ENCODE peak calls at places on chromosomes 3 and 15, in seven cellular contexts. One of them, this sample, is unnamed.

GRCh38 chr3:126540946-126541627 is 17.1 kb downstream of the CHST13 start:
- DNase-seq in A549: no peak
- DNase-seq in esophagus muscularis mucosa: no peak
- DNase-seq in transverse colon: peak; percentile 5
- DNase-seq in tibial nerve: peak; percentile 1
- DNase-seq in stomach: no peak
- DNase-seq in suprapubic skin: peak; percentile 56
- DNase-seq in this sample: peak; percentile 19

GRCh38 chr15:95973566-95974256 is 356.8 kb upstream of the NR2F2 start:
- DNase-seq in A549: no peak
- DNase-seq in esophagus muscularis mucosa: no peak
- DNase-seq in transverse colon: no peak
- DNase-seq in tibial nerve: no peak
- DNase-seq in stomach: no peak
- DNase-seq in suprapubic skin: no peak
- DNase-seq in this sample: no peak

GRCh38 chr3:73848173-73848751 is 223.5 kb upstream of the PDZRN3 start:
- DNase-seq in A549: no peak
- DNase-seq in esophagus muscularis mucosa: no peak
- DNase-seq in transverse colon: no peak
- DNase-seq in tibial nerve: no peak
- DNase-seq in stomach: no peak
- DNase-seq in suprapubic skin: no peak
- DNase-seq in this sample: no peak

GRCh38 chr15:73677146-73677607 is 7.0 kb upstream of the CD276 start:
- DNase-seq in A549: peak; percentile 36
- DNase-seq in esophagus muscularis mucosa: peak; percentile 91
- DNase-seq in transverse colon: peak; percentile 76
- DNase-seq in tibial nerve: peak; percentile 50
- DNase-seq in stomach: peak; percentile 77
- DNase-seq in suprapubic skin: peak; percentile 77
- DNase-seq in this sample: no peak

GRCh38 chr3:56467801-56468183 is 475 bp downstream of the ERC2 start:
- DNase-seq in A549: no peak
- DNase-seq in esophagus muscularis mucosa: no peak
- DNase-seq in transverse colon: no peak
- DNase-seq in tibial nerve: no peak
- DNase-seq in stomach: no peak
- DNase-seq in suprapubic skin: no peak
- DNase-seq in this sample: no peak

GRCh38 chr15:41169784-41170183 is 53.7 kb upstream of the INO80 start:
- DNase-seq in A549: no peak
- DNase-seq in esophagus muscularis mucosa: no peak
- DNase-seq in transverse colon: no peak
- DNase-seq in tibial nerve: no peak
- DNase-seq in stomach: no peak
- DNase-seq in suprapubic skin: no peak
- DNase-seq in this sample: no peak

GRCh38 chr3:139364549-139364948 is 20.7 kb downstream of the MRPS22 start:
- DNase-seq in A549: no peak
- DNase-seq in esophagus muscularis mucosa: no peak
- DNase-seq in transverse colon: no peak
- DNase-seq in tibial nerve: no peak
- DNase-seq in stomach: no peak
- DNase-seq in suprapubic skin: no peak
- DNase-seq in this sample: no peak

GRCh38 chr15:40441736-40442531 is 1.2 kb downstream of the BAHD1 start:
- DNase-seq in A549: no peak
- DNase-seq in esophagus muscularis mucosa: no peak
- DNase-seq in transverse colon: peak; percentile 30
- DNase-seq in tibial nerve: no peak
- DNase-seq in stomach: no peak
- DNase-seq in suprapubic skin: no peak
- DNase-seq in this sample: peak; percentile 89

GRCh38 chr3:128801779-128802369 is 75.9 kb downstream of the RAB7A start:
- DNase-seq in A549: no peak
- DNase-seq in esophagus muscularis mucosa: no peak
- DNase-seq in transverse colon: no peak
- DNase-seq in tibial nerve: no peak
- DNase-seq in stomach: no peak
- DNase-seq in suprapubic skin: no peak
- DNase-seq in this sample: no peak

GRCh38 chr15:83858820-83859505 is 205.0 kb downstream of the ADAMTSL3 start:
- DNase-seq in A549: no peak
- DNase-seq in esophagus muscularis mucosa: no peak
- DNase-seq in transverse colon: no peak
- DNase-seq in tibial nerve: no peak
- DNase-seq in stomach: no peak
- DNase-seq in suprapubic skin: no peak
- DNase-seq in this sample: no peak

GRCh38 chr15:73935547-73935946 is 9.3 kb downstream of the LOXL1 start:
- DNase-seq in A549: no peak
- DNase-seq in esophagus muscularis mucosa: no peak
- DNase-seq in transverse colon: no peak
- DNase-seq in tibial nerve: no peak
- DNase-seq in stomach: no peak
- DNase-seq in suprapubic skin: no peak
- DNase-seq in this sample: no peak

GRCh38 chr3:141275973-141276372 is 44.3 kb downstream of the PXYLP1 start:
- DNase-seq in A549: peak; percentile 55
- DNase-seq in esophagus muscularis mucosa: no peak
- DNase-seq in transverse colon: no peak
- DNase-seq in tibial nerve: no peak
- DNase-seq in stomach: no peak
- DNase-seq in suprapubic skin: no peak
- DNase-seq in this sample: peak; percentile 80

GRCh38 chr3:143832433-143832832 is 15.8 kb downstream of the SLC9A9 start:
- DNase-seq in A549: no peak
- DNase-seq in esophagus muscularis mucosa: no peak
- DNase-seq in transverse colon: no peak
- DNase-seq in tibial nerve: no peak
- DNase-seq in stomach: no peak
- DNase-seq in suprapubic skin: no peak
- DNase-seq in this sample: no peak

GRCh38 chr3:142211034-142211433 is 14.4 kb downstream of the GK5 start:
- DNase-seq in A549: no peak
- DNase-seq in esophagus muscularis mucosa: no peak
- DNase-seq in transverse colon: no peak
- DNase-seq in tibial nerve: no peak
- DNase-seq in stomach: no peak
- DNase-seq in suprapubic skin: no peak
- DNase-seq in this sample: no peak

GRCh38 chr15:35696767-35697231 is 150.8 kb upstream of the DPH6 start:
- DNase-seq in A549: peak; percentile 9
- DNase-seq in esophagus muscularis mucosa: no peak
- DNase-seq in transverse colon: no peak
- DNase-seq in tibial nerve: no peak
- DNase-seq in stomach: no peak
- DNase-seq in suprapubic skin: no peak
- DNase-seq in this sample: no peak

GRCh38 chr15:42081463-42081830 is 12.9 kb downstream of the PLA2G4D start:
- DNase-seq in A549: no peak
- DNase-seq in esophagus muscularis mucosa: no peak
- DNase-seq in transverse colon: peak; percentile 3
- DNase-seq in tibial nerve: no peak
- DNase-seq in stomach: peak; percentile 22
- DNase-seq in suprapubic skin: no peak
- DNase-seq in this sample: no peak

GRCh38 chr3:128855574-128855973 is 23.8 kb upstream of the ACAD9 start:
- DNase-seq in A549: no peak
- DNase-seq in esophagus muscularis mucosa: no peak
- DNase-seq in transverse colon: no peak
- DNase-seq in tibial nerve: no peak
- DNase-seq in stomach: no peak
- DNase-seq in suprapubic skin: no peak
- DNase-seq in this sample: no peak

GRCh38 chr15:52329980-52330379 is 34.4 kb upstream of the MYO5C start:
- DNase-seq in A549: no peak
- DNase-seq in esophagus muscularis mucosa: no peak
- DNase-seq in transverse colon: no peak
- DNase-seq in tibial nerve: no peak
- DNase-seq in stomach: no peak
- DNase-seq in suprapubic skin: no peak
- DNase-seq in this sample: no peak

GRCh38 chr3:73353661-73354217 is 271.0 kb downstream of the PDZRN3 start:
- DNase-seq in A549: no peak
- DNase-seq in esophagus muscularis mucosa: no peak
- DNase-seq in transverse colon: no peak
- DNase-seq in tibial nerve: no peak
- DNase-seq in stomach: no peak
- DNase-seq in suprapubic skin: no peak
- DNase-seq in this sample: no peak

GRCh38 chr3:57582470-57583168 is 14.5 kb downstream of the ARF4 start:
- DNase-seq in A549: no peak
- DNase-seq in esophagus muscularis mucosa: no peak
- DNase-seq in transverse colon: no peak
- DNase-seq in tibial nerve: no peak
- DNase-seq in stomach: no peak
- DNase-seq in suprapubic skin: no peak
- DNase-seq in this sample: no peak

GRCh38 chr3:148044141-148044540 is 635.0 kb downstream of the ZIC1 start:
- DNase-seq in A549: no peak
- DNase-seq in esophagus muscularis mucosa: no peak
- DNase-seq in transverse colon: no peak
- DNase-seq in tibial nerve: no peak
- DNase-seq in stomach: no peak
- DNase-seq in suprapubic skin: no peak
- DNase-seq in this sample: no peak

GRCh38 chr15:60392986-60393811 is 4.6 kb downstream of the ANXA2 start:
- DNase-seq in A549: peak; percentile 89
- DNase-seq in esophagus muscularis mucosa: no peak
- DNase-seq in transverse colon: peak; percentile 72
- DNase-seq in tibial nerve: peak; percentile 50
- DNase-seq in stomach: peak; percentile 55
- DNase-seq in suprapubic skin: peak; percentile 85
- DNase-seq in this sample: no peak

GRCh38 chr3:187852842-187853727 is 107.8 kb upstream of the BCL6 start:
- DNase-seq in A549: no peak
- DNase-seq in esophagus muscularis mucosa: peak; percentile 78
- DNase-seq in transverse colon: peak; percentile 19
- DNase-seq in tibial nerve: no peak
- DNase-seq in stomach: no peak
- DNase-seq in suprapubic skin: no peak
- DNase-seq in this sample: no peak

GRCh38 chr3:20230954-20231353 is 44.9 kb upstream of the SGO1 start:
- DNase-seq in A549: no peak
- DNase-seq in esophagus muscularis mucosa: no peak
- DNase-seq in transverse colon: no peak
- DNase-seq in tibial nerve: no peak
- DNase-seq in stomach: no peak
- DNase-seq in suprapubic skin: no peak
- DNase-seq in this sample: no peak

GRCh38 chr3:71061581-71061980 is 521.9 kb downstream of the FOXP1 start:
- DNase-seq in A549: no peak
- DNase-seq in esophagus muscularis mucosa: no peak
- DNase-seq in transverse colon: no peak
- DNase-seq in tibial nerve: no peak
- DNase-seq in stomach: no peak
- DNase-seq in suprapubic skin: no peak
- DNase-seq in this sample: no peak

GRCh38 chr15:43901485-43901884 is 74.7 kb downstream of the WDR76 start:
- DNase-seq in A549: no peak
- DNase-seq in esophagus muscularis mucosa: no peak
- DNase-seq in transverse colon: no peak
- DNase-seq in tibial nerve: no peak
- DNase-seq in stomach: no peak
- DNase-seq in suprapubic skin: no peak
- DNase-seq in this sample: no peak

GRCh38 chr15:75694241-75695182 is 18.1 kb downstream of the CSPG4 start:
- DNase-seq in A549: peak; percentile 71
- DNase-seq in esophagus muscularis mucosa: peak; percentile 95
- DNase-seq in transverse colon: peak; percentile 64
- DNase-seq in tibial nerve: peak; percentile 64
- DNase-seq in stomach: peak; percentile 67
- DNase-seq in suprapubic skin: peak; percentile 85
- DNase-seq in this sample: no peak
- TF ChIP-seq EP300 in A549: no peak
- TF ChIP-seq EP300 in esophagus muscularis mucosa: no peak
- TF ChIP-seq EP300 in transverse colon: no peak
- TF ChIP-seq EP300 in tibial nerve: no peak
- TF ChIP-seq EP300 in stomach: no peak
- TF ChIP-seq EP300 in suprapubic skin: no peak
- TF ChIP-seq EP300 in this sample: no peak

GRCh38 chr15:82294061-82294690 is 31.6 kb downstream of the SAXO2 start:
- DNase-seq in A549: no peak
- DNase-seq in esophagus muscularis mucosa: peak; percentile 78
- DNase-seq in transverse colon: no peak
- DNase-seq in tibial nerve: no peak
- DNase-seq in stomach: no peak
- DNase-seq in suprapubic skin: no peak
- DNase-seq in this sample: no peak
- TF ChIP-seq EP300 in A549: no peak
- TF ChIP-seq EP300 in esophagus muscularis mucosa: no peak
- TF ChIP-seq EP300 in transverse colon: no peak
- TF ChIP-seq EP300 in tibial nerve: no peak
- TF ChIP-seq EP300 in stomach: no peak
- TF ChIP-seq EP300 in suprapubic skin: no peak
- TF ChIP-seq EP300 in this sample: no peak

GRCh38 chr15:70206668-70207067 is 109.0 kb upstream of the TLE3 start:
- DNase-seq in A549: no peak
- DNase-seq in esophagus muscularis mucosa: no peak
- DNase-seq in transverse colon: no peak
- DNase-seq in tibial nerve: no peak
- DNase-seq in stomach: no peak
- DNase-seq in suprapubic skin: no peak
- DNase-seq in this sample: no peak
- TF ChIP-seq EP300 in A549: no peak
- TF ChIP-seq EP300 in esophagus muscularis mucosa: no peak
- TF ChIP-seq EP300 in transverse colon: no peak
- TF ChIP-seq EP300 in tibial nerve: no peak
- TF ChIP-seq EP300 in stomach: no peak
- TF ChIP-seq EP300 in suprapubic skin: no peak
- TF ChIP-seq EP300 in this sample: no peak

DNA sequence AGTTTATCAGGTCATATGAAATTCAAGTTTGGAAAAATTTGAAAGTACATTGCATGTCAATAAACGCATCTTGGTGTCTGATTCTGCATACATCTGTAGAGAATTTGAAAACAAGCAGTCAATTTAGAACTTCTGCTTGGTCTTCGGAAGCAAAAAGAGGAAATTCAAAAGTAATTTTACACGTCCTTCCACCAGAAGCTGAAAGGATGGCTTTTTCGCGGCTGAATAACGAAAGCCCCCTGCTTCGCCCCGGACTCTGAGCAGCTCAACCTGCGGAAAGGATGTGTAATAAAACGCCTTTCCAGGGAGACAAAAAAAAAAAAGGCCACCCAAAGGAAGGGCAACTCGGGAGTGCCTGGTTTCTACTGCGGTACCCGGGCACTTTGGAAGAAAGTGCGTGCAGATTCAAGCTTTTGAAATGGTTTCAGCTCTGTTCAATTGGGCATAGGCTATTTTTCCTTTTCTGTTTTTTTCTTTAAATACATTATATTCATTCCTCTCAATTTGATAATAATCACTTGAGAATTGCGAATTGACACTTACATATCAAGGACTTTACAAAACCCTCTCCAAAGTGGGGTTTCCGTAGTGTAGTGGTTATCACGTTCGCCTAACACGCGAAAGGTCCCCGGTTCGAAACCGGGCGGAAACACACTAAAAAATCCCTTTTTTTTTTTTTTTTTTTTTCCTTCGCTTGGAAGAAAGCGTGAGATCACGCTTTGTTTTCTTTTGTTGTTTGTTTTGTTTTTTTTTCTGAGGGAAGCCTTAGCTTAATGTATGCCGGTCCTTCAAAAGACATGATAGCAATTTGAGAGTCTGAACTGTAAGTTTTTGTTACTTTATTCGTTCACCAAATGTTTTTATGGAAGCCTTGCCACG is 1.3 kb upstream of the MYNN start:
- DNase-seq in A549: peak; percentile 35
- DNase-seq in esophagus muscularis mucosa: no peak
- DNase-seq in transverse colon: peak; percentile 48
- DNase-seq in tibial nerve: peak; percentile 31
- DNase-seq in stomach: peak; percentile 46
- DNase-seq in suprapubic skin: peak; percentile 61
- DNase-seq in this sample: no peak
- TF ChIP-seq EP300 in A549: no peak
- TF ChIP-seq EP300 in esophagus muscularis mucosa: no peak
- TF ChIP-seq EP300 in transverse colon: no peak
- TF ChIP-seq EP300 in tibial nerve: no peak
- TF ChIP-seq EP300 in stomach: peak; percentile 23
- TF ChIP-seq EP300 in suprapubic skin: no peak
- TF ChIP-seq EP300 in this sample: no peak

This sample was measured in upper lobe of left lung.